ENCODE peak calls at places on chromosome 1, in four cellular contexts. One of them, this sample, is unnamed.
A peak's percentile ranks its signal among the peaks of the same experiment; 100 is the strongest.

GRCh38 chr1:198775606-198776005 is 136.8 kb downstream of the PTPRC start:
- DNase-seq in NCI-H2107: no peak
- DNase-seq in iPS-NIHi11: no peak
- DNase-seq in Ammon's horn: no peak
- DNase-seq in this sample: no peak

GRCh38 chr1:109763646-109764415 is at the start of gene EPS8L3:
- DNase-seq in NCI-H2107: no peak
- DNase-seq in iPS-NIHi11: no peak
- DNase-seq in Ammon's horn: no peak
- DNase-seq in this sample: peak; percentile 6

GRCh38 chr1:92210701-92211100 is 7.0 kb upstream of the C1orf146 start:
- DNase-seq in NCI-H2107: no peak
- DNase-seq in iPS-NIHi11: no peak
- DNase-seq in Ammon's horn: no peak
- DNase-seq in this sample: no peak

GRCh38 chr1:29444782-29445325 is 208.5 kb downstream of the PTPRU start:
- DNase-seq in NCI-H2107: no peak
- DNase-seq in iPS-NIHi11: no peak
- DNase-seq in Ammon's horn: no peak
- DNase-seq in this sample: no peak

GRCh38 chr1:208670778-208671177 is 426.6 kb upstream of the PLXNA2 start:
- DNase-seq in NCI-H2107: no peak
- DNase-seq in iPS-NIHi11: no peak
- DNase-seq in Ammon's horn: no peak
- DNase-seq in this sample: no peak

GRCh38 chr1:1041873-1042272 is 22.0 kb downstream of the AGRN start:
- DNase-seq in NCI-H2107: no peak
- DNase-seq in iPS-NIHi11: no peak
- DNase-seq in Ammon's horn: no peak
- DNase-seq in this sample: no peak

GRCh38 chr1:30807318-30808066 is 49.9 kb upstream of the LAPTM5 start:
- DNase-seq in NCI-H2107: peak; percentile 88
- DNase-seq in iPS-NIHi11: no peak
- DNase-seq in Ammon's horn: no peak
- DNase-seq in this sample: peak; percentile 70

GRCh38 chr1:173995475-173995874 is 26.7 kb downstream of the RC3H1 start:
- DNase-seq in NCI-H2107: no peak
- DNase-seq in iPS-NIHi11: no peak
- DNase-seq in Ammon's horn: no peak
- DNase-seq in this sample: no peak

GRCh38 chr1:11156441-11156840 is 32.7 kb upstream of the ANGPTL7 start:
- DNase-seq in NCI-H2107: no peak
- DNase-seq in iPS-NIHi11: no peak
- DNase-seq in Ammon's horn: no peak
- DNase-seq in this sample: no peak

GRCh38 chr1:16348414-16349182 is 3.7 kb downstream of the FBXO42 start:
- DNase-seq in NCI-H2107: no peak
- DNase-seq in iPS-NIHi11: no peak
- DNase-seq in Ammon's horn: no peak
- DNase-seq in this sample: no peak

This sample was measured in heart right ventricle.